ENCODE peak calls at places on chromosomes 16 and 17, in seven cellular contexts. A is breast epithelium, H is left ventricle myocardium inferior, M is suprapubic skin, Y is heart right ventricle, O is BJ, E is WERI-Rb-1. Q is an unnamed sample.

GRCh38 chr17:45108595-45109521 is 23.5 kb downstream of the PLCD3 start:
- DNase-seq in A (no peak), H (no peak), M (no peak), Y (no peak), O (no peak), E (no peak), Q (no peak)

GRCh38 chr17:81508639-81509047 is 4.0 kb downstream of the ACTG1 start:
- DNase-seq in A (no peak), H (no peak), M (no peak), Y (no peak), O (no peak), E (no peak), Q (no peak)

GRCh38 chr17:51769231-51769630 is 389.3 kb downstream of the CA10 start:
- DNase-seq in A (no peak), H (no peak), M (no peak), Y (no peak), O (no peak), E (no peak), Q (no peak)

GRCh38 chr17:78645421-78646295 is 68.5 kb upstream of the DNAH17 start:
- DNase-seq in A (no peak), H (peak; percentile 81), M (no peak), Y (peak; percentile 77), O (no peak), E (no peak), Q (peak; percentile 69)

GRCh38 chr16:66250686-66251405 is 115.6 kb upstream of the CDH5 start:
- DNase-seq in A (peak; percentile 72), H (peak; percentile 84), M (peak; percentile 89), Y (peak; percentile 78), O (no peak), E (no peak), Q (peak; percentile 80)

GRCh38 chr17:74466111-74466784 is at the start of gene CD300A:
- DNase-seq in A (no peak), H (peak; percentile 55), M (no peak), Y (peak; percentile 49), O (no peak), E (no peak), Q (peak; percentile 30)

GRCh38 chr16:51624083-51624775 is 473.2 kb upstream of the SALL1 start:
- DNase-seq in A (no peak), H (no peak), M (no peak), Y (no peak), O (no peak), E (no peak), Q (no peak)

GRCh38 chr17:66302761-66303626 is 581 bp downstream of the PRKCA start:
- DNase-seq in A (peak; percentile 57), H (peak; percentile 47), M (no peak), Y (peak; percentile 59), O (no peak), E (peak; percentile 65), Q (peak; percentile 39)

GRCh38 chr17:49575524-49576120 is at the start of gene NXPH3:
- DNase-seq in A (peak; percentile 72), H (peak; percentile 75), M (no peak), Y (peak; percentile 81), O (no peak), E (peak; percentile 88), Q (peak; percentile 44)

GRCh38 chr17:75110307-75110937 is 653 bp downstream of the ARMC7 start:
- DNase-seq in A (no peak), H (no peak), M (no peak), Y (no peak), O (no peak), E (no peak), Q (no peak)

GRCh38 chr17:7325031-7325528 is 4.1 kb downstream of the NEURL4 start:
- DNase-seq in A (no peak), H (no peak), M (no peak), Y (no peak), O (no peak), E (no peak), Q (no peak)
- H3K36me3 ChIP-seq in A (no peaks in the 10 kb centered on the region), H (peaks cover 66% of the 10 kb centered on the region), M (peaks cover 54% of the 10 kb centered on the region), Y (peaks cover 67% of the 10 kb centered on the region), O (peaks cover 47% of the 10 kb centered on the region), E (peaks cover 63% of the 10 kb centered on the region), Q (peaks cover 7% of the 10 kb centered on the region)

GRCh38 chr16:12433691-12434390 is 369.8 kb downstream of the CPPED1 start:
- DNase-seq in A (no peak), H (no peak), M (no peak), Y (no peak), O (no peak), E (no peak), Q (no peak)
- TF ChIP-seq CTCF in A (no peak), H (no peak), M (no peak), Y (no peak), O (no peak), E (no peak), Q (no peak)

GRCh38 chr17:7294614-7295153 is at the start of gene YBX2:
- DNase-seq in A (peak; percentile 83), H (peak; percentile 64), M (no peak), Y (peak; percentile 75), O (no peak), E (peak; percentile 96), Q (no peak)

GRCh38 chr17:7293131-7293557 is 1.3 kb downstream of the YBX2 start:
- DNase-seq in A (no peak), H (no peak), M (no peak), Y (no peak), O (no peak), E (no peak), Q (no peak)

GRCh38 chr17:7292729-7293128 is 1.7 kb downstream of the YBX2 start:
- DNase-seq in A (no peak), H (no peak), M (no peak), Y (peak; percentile 54), O (no peak), E (no peak), Q (no peak)

GRCh38 chr17:7295230-7296180 is 1.1 kb upstream of the YBX2 start:
- DNase-seq in A (no peak), H (no peak), M (no peak), Y (no peak), O (no peak), E (no peak), Q (no peak)

DNA sequence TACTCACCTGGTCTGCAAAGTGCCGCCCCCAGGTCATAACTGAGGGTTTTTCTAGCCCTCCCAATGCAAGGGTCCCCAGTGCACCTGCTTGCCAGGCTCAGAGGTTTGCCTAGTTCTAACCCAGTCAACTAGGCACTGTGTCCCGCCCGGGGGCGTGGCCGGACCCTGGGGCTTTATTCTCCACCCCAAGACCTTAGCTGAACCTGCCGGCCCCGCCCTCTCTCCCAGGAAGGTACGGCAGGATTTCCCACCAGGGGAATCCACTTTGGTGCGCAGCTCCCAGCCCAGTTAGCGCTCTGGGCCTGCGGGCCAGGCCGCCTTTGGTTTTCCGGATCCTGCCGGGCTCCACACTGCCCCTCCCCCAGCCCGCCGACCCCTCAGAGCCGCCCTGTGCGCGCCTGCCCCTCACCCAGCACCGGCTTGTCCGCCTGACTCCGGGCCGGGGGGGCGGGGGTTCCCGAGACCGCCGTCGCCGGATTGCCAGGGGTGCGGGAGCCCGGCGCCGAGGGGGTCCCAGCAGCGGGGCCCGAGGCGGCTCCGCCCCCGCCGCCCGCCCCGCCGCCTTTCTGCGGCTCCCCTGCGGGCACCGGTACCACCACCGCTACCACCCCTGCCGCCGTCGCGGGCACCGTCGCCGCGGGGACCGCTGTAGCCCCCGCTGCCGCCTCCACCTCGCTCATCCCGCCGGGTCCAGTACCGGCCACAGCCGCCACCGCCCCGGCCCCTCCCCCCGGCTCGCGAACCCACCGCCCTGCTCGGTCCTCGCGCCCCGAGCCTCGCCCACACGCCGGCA is 422 bp downstream of the YBX2 start:
- DNase-seq in A (no peak), H (no peak), M (no peak), Y (no peak), O (no peak), E (peak; percentile 91), Q (no peak)
- H3K4me3 ChIP-seq in A (peak overlapping the region; percentile 58), H (peak overlapping the region; percentile 50), M (peak overlapping the region; percentile 46), Y (peak overlapping the region; percentile 38), O (peak overlapping the region; percentile 35), E (peak overlapping the region; percentile 42), Q (no peak overlapping the region)

DNA sequence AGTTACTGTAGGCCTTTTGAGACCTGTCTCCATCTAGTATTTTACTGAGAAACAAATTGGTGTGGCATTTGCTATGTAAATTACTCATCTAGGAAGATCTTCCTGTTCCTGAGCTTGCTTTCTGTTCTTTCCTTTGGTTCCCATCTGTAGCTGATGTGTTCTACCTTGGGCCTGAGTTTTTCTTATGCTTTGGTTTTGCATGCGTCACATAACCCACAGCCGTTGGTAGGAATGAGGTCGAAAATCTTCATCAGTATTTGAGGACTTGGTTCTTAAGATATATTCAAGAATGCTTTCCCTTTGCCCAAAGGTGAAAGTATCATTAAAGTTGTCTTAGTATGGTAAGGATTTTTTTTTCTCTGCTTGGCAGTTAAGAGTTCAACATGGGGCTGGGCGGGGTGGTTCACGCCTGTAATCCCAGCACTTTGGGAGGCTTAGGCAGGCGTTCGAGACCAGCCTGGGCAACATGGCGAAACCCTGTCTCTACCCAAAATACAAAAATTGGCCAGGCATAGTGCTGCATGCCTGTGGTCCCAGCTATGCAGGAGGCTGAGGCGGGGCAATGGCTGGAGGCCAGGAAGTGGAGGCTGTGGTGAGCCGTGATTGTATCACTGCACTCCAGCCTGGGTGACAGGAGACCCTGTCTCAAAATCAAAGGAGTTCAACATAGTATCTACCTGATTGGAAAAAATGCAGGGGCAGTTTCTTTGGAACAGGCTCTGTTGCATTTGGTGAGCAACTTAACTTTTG is 28.8 kb downstream of the IST1 start:
- DNase-seq in A (no peak), H (no peak), M (no peak), Y (no peak), O (no peak), E (no peak), Q (no peak)
- H3K36me3 ChIP-seq in A (peaks cover 6% of the 10 kb centered on the region), H (peaks cover 95% of the 10 kb centered on the region), M (peaks cover 92% of the 10 kb centered on the region), Y (peaks cover 100% of the 10 kb centered on the region), O (peaks cover 29% of the 10 kb centered on the region), E (peaks cover 93% of the 10 kb centered on the region), Q (peaks cover 100% of the 10 kb centered on the region)

GRCh38 chr17:27332485-27333409 is 38.8 kb downstream of the WSB1 start:
- DNase-seq in A (peak; percentile 98), H (peak; percentile 98), M (peak; percentile 99), Y (peak; percentile 99), O (peak; percentile 86), E (peak; percentile 97), Q (peak; percentile 95)
- TF ChIP-seq CTCF in A (peak; percentile 65), H (peak; percentile 96), M (peak; percentile 86), Y (peak; percentile 99), O (peak; percentile 88), E (peak; percentile 88), Q (peak; percentile 99)

DNA sequence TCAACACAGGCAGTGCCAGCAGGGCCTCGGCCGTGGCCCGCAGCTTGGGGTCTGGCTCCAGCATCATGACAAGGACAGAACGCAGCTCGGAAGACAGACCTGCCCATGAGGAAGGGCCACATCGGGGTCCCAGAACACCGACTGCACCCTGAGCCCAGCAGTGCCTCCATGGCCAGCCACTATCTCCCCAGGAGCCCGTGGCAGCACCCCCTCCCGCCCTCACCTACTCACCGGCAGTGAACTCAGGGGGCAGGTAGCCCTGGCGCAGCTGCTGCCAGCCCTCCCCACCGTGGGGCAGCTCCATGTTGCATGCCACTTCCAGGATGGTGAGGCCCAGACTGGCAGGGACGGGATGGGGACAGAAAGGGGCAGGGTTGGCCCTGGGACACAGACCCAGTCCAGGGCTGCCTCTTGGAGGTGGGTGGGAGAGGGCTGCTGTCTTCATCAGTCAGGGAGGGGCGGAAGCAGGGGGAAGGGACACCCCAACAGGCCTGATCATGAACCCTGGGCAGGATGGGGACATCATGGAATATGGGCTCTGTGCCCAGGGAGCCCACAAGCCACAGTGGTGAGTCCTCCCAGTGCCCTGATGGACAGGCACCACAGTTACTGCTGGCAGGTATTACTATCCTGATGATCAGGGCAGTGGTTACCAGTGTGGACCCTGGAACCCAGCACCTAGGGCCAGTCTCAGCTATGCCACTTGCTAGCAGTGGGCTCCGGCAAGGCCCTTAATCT is 5.3 kb downstream of the PAQR4 start:
- DNase-seq in A (no peak), H (no peak), M (no peak), Y (no peak), O (no peak), E (no peak), Q (no peak)
- H3K4me3 ChIP-seq in A (no peak overlapping the region), H (no peak overlapping the region), M (no peak overlapping the region), Y (no peak overlapping the region), O (no peak overlapping the region), E (no peak overlapping the region), Q (no peak overlapping the region)

Q was measured in tibial nerve.